ENCODE peak calls at places on chromosome 11, in eight cellular contexts. M, C, F, S, U, Q, V and T are unnamed samples.

GRCh38 chr11:2913029-2913431 is 16.2 kb downstream of the PHLDA2 start:
- DNase-seq in M (no peak), C (no peak), F (no peak), S (peak; percentile 82), U (no peak), Q (no peak), V (no peak), T (no peak)

GRCh38 chr11:59551651-59552521 is 40.5 kb downstream of the OR4D9 start:
- DNase-seq in M (no peak), C (no peak), F (no peak), S (no peak), U (no peak), Q (peak; percentile 78), V (no peak), T (no peak)

GRCh38 chr11:115421338-115422012 is 82.7 kb downstream of the CADM1 start:
- DNase-seq in M (no peak), C (no peak), F (no peak), S (no peak), U (no peak), Q (no peak), V (no peak), T (no peak)

GRCh38 chr11:10395196-10395897 is 59.7 kb upstream of the AMPD3 start:
- DNase-seq in M (no peak), C (no peak), F (no peak), S (no peak), U (no peak), Q (no peak), V (no peak), T (no peak)

GRCh38 chr11:33930317-33931021 is 38.6 kb upstream of the LMO2 start:
- DNase-seq in M (no peak), C (no peak), F (no peak), S (no peak), U (no peak), Q (no peak), V (no peak), T (no peak)

GRCh38 chr11:80899381-80899780 is 1458.6 kb upstream of the TENM4 start:
- DNase-seq in M (no peak), C (no peak), F (no peak), S (no peak), U (no peak), Q (no peak), V (no peak), T (no peak)

GRCh38 chr11:126549273-126549585 is 193.7 kb downstream of the ST3GAL4 start:
- DNase-seq in M (no peak), C (no peak), F (no peak), S (no peak), U (no peak), Q (no peak), V (no peak), T (no peak)

GRCh38 chr11:8956860-8957259 is 7.4 kb downstream of the TMEM9B start:
- DNase-seq in M (no peak), C (no peak), F (no peak), S (no peak), U (no peak), Q (no peak), V (no peak), T (no peak)

GRCh38 chr11:13949876-13950275 is 12.6 kb upstream of the SPON1 start:
- DNase-seq in M (no peak), C (no peak), F (no peak), S (no peak), U (no peak), Q (no peak), V (no peak), T (no peak)

GRCh38 chr11:60831501-60832079 is 10.3 kb upstream of the CCDC86 start:
- DNase-seq in M (no peak), C (no peak), F (no peak), S (no peak), U (no peak), Q (no peak), V (no peak), T (no peak)

GRCh38 chr11:78929092-78929905 is 354.6 kb upstream of the NARS2 start:
- DNase-seq in M (no peak), C (no peak), F (no peak), S (no peak), U (no peak), Q (no peak), V (no peak), T (no peak)

GRCh38 chr11:123510579-123510905 is 80.5 kb downstream of the GRAMD1B start:
- DNase-seq in M (no peak), C (no peak), F (no peak), S (no peak), U (no peak), Q (no peak), V (no peak), T (no peak)

GRCh38 chr11:15291885-15292284 is 177.2 kb downstream of the INSC start:
- DNase-seq in M (no peak), C (no peak), F (no peak), S (no peak), U (no peak), Q (no peak), V (no peak), T (no peak)

GRCh38 chr11:91776660-91777059 is 448.0 kb upstream of the FAT3 start:
- DNase-seq in M (no peak), C (no peak), F (peak; percentile 72), S (no peak), U (no peak), Q (no peak), V (no peak), T (no peak)

DNA sequence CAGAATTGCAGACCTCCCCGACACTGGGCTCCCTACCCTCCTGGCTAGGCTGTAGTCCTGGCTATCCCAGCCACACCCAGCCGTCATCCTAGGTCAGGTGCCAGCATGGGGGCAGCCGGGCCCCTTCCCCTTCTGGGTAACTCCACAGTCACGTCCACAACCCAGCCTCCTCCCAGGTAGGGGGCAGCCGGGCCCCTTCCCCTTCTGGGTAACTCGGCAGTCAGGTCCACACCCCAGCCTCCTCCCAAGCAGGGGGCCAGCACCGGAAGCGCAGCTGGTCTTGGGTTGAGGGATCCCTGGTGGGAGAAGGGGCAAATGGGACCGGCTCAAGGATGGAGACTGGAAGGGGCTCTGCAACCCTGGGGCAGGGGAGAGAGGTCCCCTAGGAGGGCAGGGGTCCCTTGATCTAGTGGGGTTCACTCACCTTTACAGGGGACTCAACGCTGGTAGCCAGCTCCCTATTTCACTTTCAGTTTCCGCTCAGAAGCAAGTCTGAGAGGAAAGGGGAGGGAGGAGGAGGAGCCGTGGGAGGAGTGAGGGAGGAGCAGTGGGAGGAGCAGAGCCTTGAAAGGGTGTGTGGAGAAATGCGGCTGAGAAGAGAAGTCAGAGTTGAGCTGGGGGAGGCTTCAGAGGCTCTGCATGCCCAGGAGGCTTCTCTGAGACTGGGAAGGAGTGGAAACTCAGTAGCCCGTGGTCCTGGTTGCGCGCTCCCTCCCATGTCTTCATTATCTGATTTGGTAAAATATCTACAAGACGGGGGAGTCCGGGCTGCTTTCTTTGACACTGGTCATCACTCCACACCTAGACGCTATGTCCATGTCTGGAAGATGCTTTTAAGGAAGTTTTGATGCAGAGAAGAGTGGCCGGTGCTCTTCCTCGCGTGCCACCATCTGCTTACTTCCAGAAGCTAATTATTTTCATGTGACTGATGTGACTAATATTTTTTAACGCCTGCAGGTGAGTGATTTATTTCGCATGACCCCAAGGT is at the start of gene TRIM21:
- DNase-seq in M (peak; percentile 79), C (peak; percentile 83), F (peak; percentile 87), S (peak; percentile 73), U (peak; percentile 85), Q (peak; percentile 90), V (peak; percentile 80), T (peak; percentile 89)
- TF ChIP-seq POLR2A in M (no peak), C (no peak), F (no peak), S (no peak), U (peak; percentile 15), Q (peak; percentile 33), V (no peak), T (peak; percentile 43)

GRCh38 chr11:65501530-65502273 is 2.9 kb downstream of the MALAT1 start:
- DNase-seq in M (peak; percentile 40), C (no peak), F (no peak), S (no peak), U (peak; percentile 34), Q (peak; percentile 52), V (no peak), T (no peak)
- TF ChIP-seq POLR2A in M (no peak), C (peak; percentile 9), F (no peak), S (peak; percentile 58), U (peak; percentile 14), Q (peak; percentile 32), V (no peak), T (peak; percentile 61)

GRCh38 chr11:65609711-65610110 is 4.3 kb downstream of the MAP3K11 start:
- DNase-seq in M (no peak), C (no peak), F (no peak), S (no peak), U (no peak), Q (no peak), V (no peak), T (no peak)
- TF ChIP-seq POLR2A in M (no peak), C (no peak), F (no peak), S (no peak), U (no peak), Q (no peak), V (no peak), T (no peak)

DNA sequence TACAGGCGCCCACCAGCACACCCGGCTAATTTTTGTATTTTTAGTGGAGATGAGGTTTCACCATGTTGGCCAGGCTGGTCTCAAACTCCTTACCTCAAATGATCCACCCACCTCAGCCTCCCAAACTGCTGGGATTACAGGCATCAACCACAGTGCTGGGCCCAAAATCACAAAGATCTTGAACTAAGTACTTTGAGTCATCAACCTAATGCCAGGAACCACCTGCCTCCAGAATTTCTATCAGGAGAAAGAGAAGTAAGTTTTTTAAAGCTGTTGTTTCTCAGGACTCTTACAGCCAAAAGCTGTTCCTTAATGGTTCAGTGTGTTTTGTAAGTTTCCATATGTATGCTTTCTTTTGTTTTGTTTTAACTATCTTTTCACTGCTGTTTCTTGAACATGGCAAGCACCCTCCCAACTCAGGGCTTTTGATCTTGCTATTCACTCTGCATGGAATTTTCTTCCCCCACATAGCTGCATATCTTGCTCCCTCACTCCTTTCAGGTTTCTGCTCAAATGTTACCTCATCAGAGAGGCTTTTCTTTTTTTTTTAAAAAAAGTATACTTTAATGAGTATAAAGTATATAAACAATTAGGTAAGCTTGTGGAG is 6.0 kb upstream of the PAK1 start:
- DNase-seq in M (no peak), C (no peak), F (no peak), S (no peak), U (no peak), Q (no peak), V (no peak), T (no peak)
- TF ChIP-seq POLR2A in M (no peak), C (no peak), F (no peak), S (no peak), U (no peak), Q (no peak), V (no peak), T (no peak)